ENCODE peak calls at places on chromosomes 16 and 17, in four cellular contexts. C is GM12878, H is K562, L is H1. X is an unnamed sample.
A peak's percentile ranks its signal among the peaks of the same experiment; 100 is the strongest.

GRCh38 chr17:39638317-39638716 is 1.4 kb downstream of the STARD3 start:
- DNase-seq in L (no peak), C (no peak), H (peak; percentile 64), X (no peak)

GRCh38 chr17:65564793-65565192 is 3.3 kb upstream of the AXIN2 start:
- DNase-seq in L (no peak), H (no peak), C (no peak), X (peak; percentile 76)

GRCh38 chr16:19179890-19180490 is 11.9 kb downstream of the SYT17 start:
- DNase-seq in C (no peak), L (peak; percentile 77), H (peak; percentile 77), X (peak; percentile 72)

GRCh38 chr16:28155293-28155692 is 56.5 kb downstream of the XPO6 start:
- DNase-seq in L (no peak), H (no peak), C (no peak), X (no peak)

GRCh38 chr17:83175551-83176271 is 96.3 kb downstream of the METRNL start:
- DNase-seq in L (peak; percentile 26), H (no peak), C (no peak), X (no peak)

GRCh38 chr17:79830763-79831366 is 8.4 kb downstream of the CBX4 start:
- DNase-seq in C (no peak), L (peak; percentile 50), H (peak; percentile 68), X (no peak)

GRCh38 chr17:79741751-79742588 is 11.2 kb downstream of the ENPP7 start:
- DNase-seq in H (peak; percentile 84), L (peak; percentile 99), C (no peak), X (peak; percentile 99)

GRCh38 chr16:47970291-47970931 is 185.4 kb downstream of the ABCC12 start:
- DNase-seq in H (peak; percentile 15), L (no peak), C (no peak), X (no peak)

GRCh38 chr16:10662212-10662611 is 32.5 kb downstream of the TEKT5 start:
- DNase-seq in H (no peak), C (no peak), L (no peak), X (no peak)

GRCh38 chr16:54655171-54655590 is 275.5 kb upstream of the IRX5 start:
- DNase-seq in C (no peak), H (no peak), L (peak; percentile 52), X (no peak)

GRCh38 chr16:74107795-74108610 is 188.6 kb upstream of the PSMD7 start:
- DNase-seq in H (peak; percentile 70), C (peak; percentile 16), L (peak; percentile 85), X (no peak)

GRCh38 chr17:77254961-77255741 is 114.4 kb downstream of the SEC14L1 start:
- DNase-seq in L (no peak), H (no peak), C (no peak), X (peak; percentile 68)

GRCh38 chr17:62627219-62627903 is at the start of gene MRC2:
- DNase-seq in L (peak; percentile 86), C (no peak), H (peak; percentile 43), X (peak; percentile 93)
- TF ChIP-seq NRF1 in L (no peak), C (no peak), H (peak; percentile 40), X (no peak)

DNA sequence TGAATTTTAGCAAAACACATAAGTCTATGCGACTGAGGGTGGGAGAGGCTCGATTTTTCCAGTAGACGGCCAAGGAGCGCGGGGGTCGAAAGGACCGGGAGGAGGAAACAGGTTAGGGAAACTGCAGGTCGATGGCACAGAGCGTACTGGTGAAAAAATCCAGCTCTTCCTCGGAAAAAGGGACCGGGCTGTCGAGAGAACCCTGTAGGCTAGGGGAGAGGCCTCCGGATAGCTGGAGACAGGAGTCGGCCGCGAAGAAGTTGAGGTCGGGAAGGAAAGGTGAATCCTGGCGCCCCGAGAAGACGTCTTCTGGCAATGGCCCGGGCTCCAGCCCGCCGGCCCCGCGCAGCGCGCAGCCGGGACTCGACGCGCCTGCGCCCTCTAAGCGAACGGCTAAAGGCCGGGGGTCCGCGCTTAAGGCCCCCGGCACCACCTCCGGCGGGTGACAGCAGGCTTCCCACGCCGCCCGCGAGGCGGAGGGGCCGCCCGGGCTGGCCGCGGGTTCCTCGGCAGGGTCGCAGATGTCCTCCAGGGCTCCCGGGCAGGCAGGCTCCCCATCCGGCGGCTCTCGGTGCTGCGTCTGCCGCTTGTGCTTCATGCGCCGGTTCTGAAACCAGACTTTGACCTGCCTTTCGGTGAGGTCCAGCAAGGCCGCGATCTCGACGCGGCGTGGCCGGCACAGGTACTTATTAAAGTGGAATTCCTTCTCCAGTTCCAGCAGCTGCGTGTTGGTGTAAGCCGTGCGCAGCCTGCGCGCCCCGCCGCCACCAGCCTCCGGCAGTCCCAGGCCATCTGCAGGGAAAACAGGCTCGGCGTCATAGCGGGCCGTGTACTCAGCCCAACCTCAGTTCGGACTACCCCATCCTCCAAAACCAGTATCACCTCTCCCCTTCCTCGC is 1.7 kb downstream of the HOXB2 start:
- DNase-seq in L (peak; percentile 84), H (peak; percentile 79), C (no peak), X (peak; percentile 66)
- TF ChIP-seq TAF1 in L (no peak), H (peak; percentile 56), C (no peak), X (no peak)

GRCh38 chr17:11268176-11268575 is 27.2 kb downstream of the SHISA6 start:
- DNase-seq in H (no peak), C (no peak), L (no peak), X (no peak)

GRCh38 chr17:11269210-11269609 is 28.2 kb downstream of the SHISA6 start:
- DNase-seq in L (no peak), H (no peak), C (no peak), X (no peak)

DNA sequence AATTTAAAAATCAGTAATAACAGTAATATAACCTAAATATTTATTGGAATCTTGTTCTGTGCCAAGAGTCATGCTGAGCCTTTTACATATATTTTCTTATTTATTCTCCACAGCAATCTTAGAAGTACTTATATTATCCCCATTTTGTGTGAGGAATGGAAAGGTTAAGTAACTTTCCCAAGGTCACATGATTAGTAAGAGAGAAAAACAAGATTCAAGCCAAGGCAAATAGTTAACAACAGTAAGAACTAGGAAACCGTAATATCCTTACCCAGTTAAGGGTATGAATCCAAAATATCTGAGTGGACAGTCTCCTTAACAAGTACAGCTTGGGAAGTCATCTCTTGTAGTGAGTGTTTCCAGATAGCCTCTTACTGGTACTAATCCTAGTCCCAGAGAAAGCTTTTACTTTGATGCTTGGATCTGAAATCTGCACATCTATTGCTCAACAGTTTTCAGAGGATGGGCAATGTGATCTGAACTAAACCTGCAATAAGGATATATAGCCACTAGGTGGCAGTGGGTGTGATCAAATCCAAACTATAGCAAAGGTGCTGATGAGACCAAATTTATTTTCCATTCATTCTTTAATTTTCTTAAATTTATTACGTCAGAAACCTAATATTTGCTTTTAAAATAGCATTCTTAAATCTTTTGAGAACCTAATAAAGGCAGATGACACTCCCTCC is 23.3 kb downstream of the SHISA6 start:
- DNase-seq in C (no peak), H (peak; percentile 2), L (no peak), X (no peak)
- TF ChIP-seq CHD2 in C (no peak), H (no peak), L (no peak), X (no peak)

DNA sequence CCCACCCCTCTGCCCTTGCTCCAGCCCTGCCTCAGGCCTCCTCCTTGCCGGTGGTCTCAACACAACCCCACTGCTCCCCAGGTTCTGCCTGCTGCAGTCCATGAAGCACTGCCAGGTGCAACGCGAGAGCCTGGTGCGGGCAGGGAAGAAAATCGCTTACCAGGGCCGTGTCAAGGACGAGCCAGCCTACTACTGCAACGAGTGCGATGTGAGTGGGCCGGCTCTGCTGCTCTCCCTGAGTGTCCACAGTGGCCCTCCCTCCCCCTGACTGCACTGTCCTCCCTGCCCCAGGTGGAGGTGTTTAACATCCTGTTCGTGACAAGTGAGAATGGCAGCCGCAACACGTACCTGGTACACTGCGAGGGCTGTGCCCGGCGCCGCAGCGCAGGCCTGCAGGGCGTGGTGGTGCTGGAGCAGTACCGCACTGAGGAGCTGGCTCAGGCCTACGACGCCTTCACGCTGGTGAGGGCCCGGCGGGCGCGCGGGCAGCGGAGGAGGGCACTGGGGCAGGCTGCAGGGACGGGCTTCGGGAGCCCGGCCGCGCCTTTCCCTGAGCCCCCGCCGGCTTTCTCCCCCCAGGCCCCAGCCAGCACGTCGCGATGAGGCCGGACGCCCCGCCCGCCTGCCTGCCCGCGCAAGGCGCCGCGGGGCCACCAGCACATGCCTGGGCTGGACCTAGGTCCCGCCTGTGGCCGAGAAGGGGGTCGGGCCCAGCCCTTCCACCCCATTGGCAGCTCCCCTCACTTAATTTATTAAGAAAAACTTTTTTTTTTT is 1.8 kb upstream of the TMEM88 start:
- DNase-seq in H (no peak), C (no peak), L (peak; percentile 78), X (no peak)
- TF ChIP-seq NRF1 in H (no peak), C (no peak), L (no peak), X (no peak)

DNA sequence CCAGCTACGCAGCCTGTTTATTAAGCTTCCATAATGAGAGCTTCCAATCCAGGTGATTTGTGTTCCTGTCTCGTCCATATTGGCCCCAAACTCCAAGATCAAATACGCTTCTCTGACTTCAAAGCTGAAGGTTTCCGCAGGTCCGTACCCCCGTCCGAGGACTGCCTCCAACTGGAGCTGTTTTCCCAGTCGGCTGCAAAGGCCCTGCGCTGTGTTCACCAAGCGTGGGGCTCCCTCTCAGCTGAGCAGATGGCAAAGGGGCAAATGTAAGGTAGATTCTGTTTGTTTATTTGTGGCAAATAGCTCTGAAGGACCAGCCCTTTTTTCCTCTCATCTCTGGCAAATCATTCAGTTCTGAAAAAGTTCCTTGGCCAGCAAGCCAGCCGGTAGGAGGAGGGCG is 35.3 kb downstream of the NXN start:
- DNase-seq in C (no peak), H (no peak), L (no peak), X (no peak)
- TF ChIP-seq TAF1 in C (no peak), H (no peak), L (no peak), X (no peak)

DNA sequence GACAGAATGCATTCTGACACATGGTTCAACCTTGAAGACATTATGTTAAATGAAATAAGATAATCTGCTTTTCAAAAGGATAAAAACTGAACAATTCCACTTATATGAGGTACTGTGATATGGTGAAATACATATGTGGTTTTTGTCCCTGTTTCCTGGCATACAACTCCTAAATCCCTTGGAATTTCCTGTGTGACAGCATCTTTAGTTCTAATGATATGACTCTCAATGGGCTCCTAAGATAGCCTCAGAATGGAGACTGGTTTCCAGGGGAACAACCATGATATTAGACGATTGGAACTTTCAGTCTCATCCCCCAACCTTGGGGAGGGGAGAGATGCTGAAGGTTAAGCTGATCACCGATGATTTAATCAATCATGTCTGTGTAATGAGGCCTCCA is 37.7 kb upstream of the PHLPP2 start:
- DNase-seq in H (no peak), L (no peak), C (no peak), X (no peak)
- TF ChIP-seq CHD2 in H (no peak), L (no peak), C (no peak), X (no peak)

GRCh38 chr17:58007781-58008706 is 998 bp upstream of the SRSF1 start:
- DNase-seq in L (no peak), H (no peak), C (no peak), X (peak; percentile 45)

GRCh38 chr17:58006924-58007780 is at the start of gene SRSF1:
- DNase-seq in L (peak; percentile 95), H (peak; percentile 99), C (peak; percentile 97), X (peak; percentile 97)

GRCh38 chr17:58005728-58006562 is 1.1 kb downstream of the SRSF1 start:
- DNase-seq in C (no peak), L (no peak), H (peak; percentile 37), X (no peak)

GRCh38 chr17:58005031-58005727 is 1.9 kb downstream of the SRSF1 start:
- DNase-seq in H (peak; percentile 74), C (no peak), L (no peak), X (no peak)

GRCh38 chr17:58006563-58006923 is 503 bp downstream of the SRSF1 start:
- DNase-seq in C (no peak), L (peak; percentile 60), H (peak; percentile 90), X (peak; percentile 86)
- TF ChIP-seq NRF1 in C (peak; percentile 61), L (peak; percentile 41), H (peak; percentile 90), X (peak; percentile 93)